ENCODE peak calls at places on chromosomes 5 and 9, in six cellular contexts. T is effector memory CD4-positive, alpha-beta T cell; Z is tibial artery; M is psoas muscle; V is GM12878; A is HCT116. H is an unnamed sample. For H3K4me1, the result is how much of the 10 kb centered on the place peaks cover.

GRCh38 chr9:137224850-137225694 is at the start of gene CYSRT1:
- DNase-seq in T (no peak), Z (no peak), M (no peak), V (no peak), A (no peak), H (no peak)

GRCh38 chr5:146463446-146463845 is 16.3 kb downstream of the TCERG1 start:
- DNase-seq in T (no peak), Z (no peak), M (no peak), V (no peak), A (no peak), H (no peak)

GRCh38 chr5:38650540-38651275 is 94.3 kb upstream of the LIFR start:
- DNase-seq in T (no peak), Z (no peak), M (no peak), V (no peak), A (no peak), H (no peak)

GRCh38 chr9:132627594-132627993 is 42.2 kb downstream of the DDX31 start:
- DNase-seq in T (no peak), Z (no peak), M (no peak), V (no peak), A (no peak), H (no peak)

GRCh38 chr9:68711281-68711680 is 6.2 kb downstream of the PIP5K1B start:
- DNase-seq in T (no peak), Z (no peak), M (no peak), V (no peak), A (no peak), H (no peak)

GRCh38 chr9:114696814-114697544 is 15.0 kb upstream of the TEX48 start:
- DNase-seq in T (no peak), Z (no peak), M (no peak), V (peak), A (no peak), H (no peak)

GRCh38 chr5:74390306-74390637 is 250.3 kb downstream of the ENC1 start:
- DNase-seq in T (no peak), Z (no peak), M (no peak), V (no peak), A (no peak), H (no peak)

GRCh38 chr5:95424526-95424925 is 33.4 kb downstream of the FAM81B start:
- DNase-seq in T (no peak), Z (no peak), M (no peak), V (no peak), A (no peak), H (no peak)

GRCh38 chr5:94433393-94434149 is 184.8 kb downstream of the KIAA0825 start:
- DNase-seq in T (no peak), Z (no peak), M (no peak), V (no peak), A (peak), H (no peak)

GRCh38 chr5:68086857-68087256 is 128.7 kb upstream of the PIK3R1 start:
- DNase-seq in T (no peak), Z (peak), M (no peak), V (no peak), A (no peak), H (no peak)

GRCh38 chr5:130000460-130000859 is 96.2 kb downstream of the CHSY3 start:
- DNase-seq in T (no peak), Z (no peak), M (no peak), V (no peak), A (no peak), H (no peak)

GRCh38 chr5:141879941-141880738 is 1.9 kb upstream of the PCDH1 start:
- DNase-seq in T (no peak), Z (peak), M (no peak), V (no peak), A (no peak), H (no peak)

GRCh38 chr5:92391-93220 is 638 bp downstream of the PLEKHG4B start:
- DNase-seq in T (no peak), Z (no peak), M (no peak), V (no peak), A (no peak), H (no peak)

GRCh38 chr9:75230469-75230868 is 142.2 kb downstream of the OSTF1 start:
- DNase-seq in T (no peak), Z (no peak), M (no peak), V (no peak), A (no peak), H (no peak)

GRCh38 chr5:175513297-175513696 is 34.9 kb downstream of the SFXN1 start:
- DNase-seq in T (no peak), Z (no peak), M (no peak), V (no peak), A (no peak), H (no peak)

GRCh38 chr5:159322180-159322579 is 8.1 kb downstream of the IL12B start:
- DNase-seq in T (no peak), Z (no peak), M (no peak), V (no peak), A (no peak), H (no peak)

GRCh38 chr9:93110400-93110855 is 14.4 kb downstream of the CARD19 start:
- DNase-seq in T (no peak), Z (peak), M (no peak), V (no peak), A (no peak), H (no peak)

GRCh38 chr5:107661038-107661649 is 9.6 kb downstream of the EFNA5 start:
- DNase-seq in T (no peak), Z (no peak), M (no peak), V (peak), A (no peak), H (no peak)

GRCh38 chr5:130605200-130605599 is 559.9 kb downstream of the HINT1 start:
- DNase-seq in T (no peak), Z (no peak), M (no peak), V (no peak), A (peak), H (no peak)

GRCh38 chr9:126985870-126986498 is 71.4 kb downstream of the RALGPS1 start:
- DNase-seq in T (peak), Z (peak), M (peak), V (peak), A (peak), H (peak)

GRCh38 chr9:135255033-135255842 is 167.8 kb downstream of the OLFM1 start:
- DNase-seq in T (no peak), Z (no peak), M (peak), V (no peak), A (no peak), H (no peak)

GRCh38 chr5:87076931-87077330 is 190.8 kb upstream of the RASA1 start:
- DNase-seq in T (no peak), Z (no peak), M (no peak), V (no peak), A (no peak), H (no peak)

GRCh38 chr9:129548571-129549135 is 72.2 kb downstream of the C9orf50 start:
- DNase-seq in T (no peak), Z (peak), M (peak), V (no peak), A (no peak), H (no peak)
- H3K27ac ChIP-seq in T (no peak), Z (peak), M (peak), V (no peak), A (peak), H (no peak)

GRCh38 chr5:34555699-34556513 is 100.2 kb upstream of the RAI14 start:
- DNase-seq in T (no peak), Z (no peak), M (no peak), V (no peak), A (no peak), H (no peak)

GRCh38 chr5:34554656-34555055 is 101.5 kb upstream of the RAI14 start:
- DNase-seq in T (no peak), Z (no peak), M (no peak), V (no peak), A (no peak), H (no peak)

GRCh38 chr5:34552686-34553085 is 103.4 kb upstream of the RAI14 start:
- DNase-seq in T (no peak), Z (no peak), M (no peak), V (no peak), A (no peak), H (no peak)

GRCh38 chr5:34553544-34553943 is 102.6 kb upstream of the RAI14 start:
- DNase-seq in T (no peak), Z (no peak), M (no peak), V (no peak), A (no peak), H (no peak)

GRCh38 chr5:34556514-34556782 is 99.7 kb upstream of the RAI14 start:
- DNase-seq in T (no peak), Z (no peak), M (no peak), V (no peak), A (no peak), H (no peak)
- H3K4me1 ChIP-seq in T (under half), Z (under half), M (under half), V (under half), A (under half), H (under half)

DNA sequence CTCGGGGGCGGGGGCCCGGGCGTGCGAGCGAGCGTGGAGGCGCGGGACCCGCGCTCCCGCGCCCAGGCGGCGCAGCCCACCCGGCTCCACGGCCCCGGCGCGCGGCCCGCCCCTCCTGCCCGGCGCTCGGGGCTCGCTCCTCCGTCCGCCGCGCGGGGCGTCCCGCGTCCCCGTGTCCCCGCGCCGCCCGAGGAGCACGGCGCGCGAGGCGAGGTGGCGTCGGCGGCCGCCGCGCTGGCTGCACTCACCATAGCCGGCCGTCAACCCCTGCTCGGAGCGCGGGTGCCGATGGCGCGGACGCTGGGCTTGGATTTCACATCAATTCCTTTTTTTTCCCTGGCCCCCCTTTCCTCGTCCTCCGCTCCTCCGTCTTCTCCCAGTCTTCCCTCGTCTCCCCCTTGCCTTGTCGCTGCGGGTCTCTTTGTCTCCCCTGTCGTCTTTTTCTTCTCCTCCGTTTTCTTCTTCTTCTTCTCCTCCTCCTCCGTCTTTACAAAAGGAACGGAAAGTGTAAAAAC is 493 bp downstream of the PTCH1 start:
- DNase-seq in T (no peak), Z (no peak), M (peak), V (no peak), A (no peak), H (no peak)
- H3K27ac ChIP-seq in T (no peak), Z (peak), M (no peak), V (no peak), A (peak), H (no peak)

GRCh38 chr5:55441954-55442353 is 92.8 kb downstream of the PLPP1 start:
- DNase-seq in T (no peak), Z (no peak), M (no peak), V (no peak), A (no peak), H (no peak)
- H3K4me1 ChIP-seq in T (under half), Z (half or more), M (under half), V (under half), A (under half), H (under half)

DNA sequence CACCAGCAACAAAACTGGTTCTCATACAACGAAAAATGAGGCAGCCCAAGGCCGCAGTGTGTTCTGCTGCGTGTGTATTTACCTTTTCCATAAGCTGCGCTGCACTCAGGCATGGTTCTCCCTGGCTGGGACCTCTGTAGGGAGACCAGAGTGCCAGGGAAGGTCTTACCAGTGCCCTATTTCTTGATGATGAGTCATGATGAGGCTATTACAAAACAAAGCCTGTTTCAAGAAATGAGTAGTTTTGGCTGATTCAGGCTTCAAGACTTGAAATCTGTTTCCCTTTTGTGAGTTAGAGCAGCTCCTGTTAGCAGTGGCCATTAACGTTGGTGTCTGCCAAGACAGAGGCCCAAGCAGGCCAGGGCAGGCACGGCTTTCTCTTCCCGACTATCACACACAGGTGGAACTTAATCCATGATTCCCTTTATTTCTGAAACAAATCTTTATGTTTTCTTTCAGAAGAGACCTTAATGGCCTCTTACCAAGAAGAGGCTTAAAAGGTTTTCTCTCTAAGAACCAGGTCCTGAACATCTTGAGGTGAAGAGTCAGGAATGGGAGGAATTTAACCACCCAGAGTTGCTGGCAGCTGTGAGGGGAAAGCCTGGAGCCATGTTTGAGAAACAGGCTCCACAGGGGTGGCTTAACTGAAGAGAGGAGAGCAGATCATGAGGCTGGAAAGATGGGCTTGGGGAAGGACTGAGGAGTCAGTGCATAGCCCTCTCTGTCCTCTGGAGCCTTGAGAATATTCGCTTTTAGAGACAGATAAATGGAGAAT is 41.4 kb upstream of the TIFAB start:
- DNase-seq in T (no peak), Z (peak), M (no peak), V (no peak), A (peak), H (no peak)
- H3K27ac ChIP-seq in T (no peak), Z (peak), M (no peak), V (no peak), A (no peak), H (no peak)

GRCh38 chr9:124761196-124761595 is 9.9 kb downstream of the NR6A1 start:
- DNase-seq in T (no peak), Z (no peak), M (no peak), V (no peak), A (no peak), H (no peak)

GRCh38 chr9:124760719-124761118 is 10.4 kb downstream of the NR6A1 start:
- DNase-seq in T (no peak), Z (no peak), M (no peak), V (no peak), A (no peak), H (no peak)

GRCh38 chr9:124762633-124763032 is 8.5 kb downstream of the NR6A1 start:
- DNase-seq in T (no peak), Z (no peak), M (no peak), V (no peak), A (no peak), H (no peak)

GRCh38 chr9:124759327-124759726 is 11.8 kb downstream of the NR6A1 start:
- DNase-seq in T (no peak), Z (no peak), M (no peak), V (no peak), A (no peak), H (no peak)

GRCh38 chr9:124761710-124762109 is 9.4 kb downstream of the NR6A1 start:
- DNase-seq in T (no peak), Z (no peak), M (no peak), V (no peak), A (no peak), H (no peak)
- H3K4me1 ChIP-seq in T (under half), Z (under half), M (under half), V (under half), A (under half), H (under half)

GRCh38 chr5:127030259-127031146 is at the start of gene MARCHF3:
- DNase-seq in T (peak), Z (peak), M (peak), V (peak), A (peak), H (peak)

GRCh38 chr5:127028822-127029457 is 1.4 kb downstream of the MARCHF3 start:
- DNase-seq in T (no peak), Z (no peak), M (no peak), V (no peak), A (no peak), H (no peak)

GRCh38 chr5:127029513-127030258 is 672 bp downstream of the MARCHF3 start:
- DNase-seq in T (peak), Z (peak), M (peak), V (no peak), A (peak), H (peak)

GRCh38 chr5:127031863-127032232 is 1.5 kb upstream of the MARCHF3 start:
- DNase-seq in T (no peak), Z (no peak), M (no peak), V (no peak), A (no peak), H (no peak)

GRCh38 chr5:127031147-127031862 is 947 bp upstream of the MARCHF3 start:
- DNase-seq in T (no peak), Z (peak), M (peak), V (no peak), A (no peak), H (peak)
- H3K27ac ChIP-seq in T (peak), Z (peak), M (peak), V (no peak), A (peak), H (peak)

GRCh38 chr5:1443991-1444360 is 1.3 kb downstream of the SLC6A3 start:
- DNase-seq in T (no peak), Z (peak), M (no peak), V (no peak), A (no peak), H (no peak)
- H3K4me1 ChIP-seq in T (under half), Z (under half), M (under half), V (under half), A (under half), H (under half)

DNA sequence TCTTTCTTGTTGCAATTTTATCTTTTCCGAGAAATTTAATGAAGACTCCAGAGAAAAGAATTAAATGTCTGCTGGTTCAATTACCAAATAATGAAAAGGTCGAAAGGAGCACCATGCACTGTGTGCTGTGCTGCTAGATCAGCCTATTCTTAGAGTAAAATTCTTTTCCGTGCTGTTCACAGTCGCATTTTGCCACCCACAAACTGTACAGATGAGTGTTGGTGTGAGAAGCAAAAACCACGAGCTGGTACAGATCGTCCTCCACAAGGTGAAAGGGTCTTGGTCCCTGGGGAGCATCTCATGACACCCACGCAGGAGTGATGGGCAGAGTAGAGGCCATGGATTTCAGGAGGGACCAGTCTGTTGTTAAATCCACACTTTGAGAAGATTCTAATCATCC is 143.8 kb upstream of the PUM3 start:
- DNase-seq in T (no peak), Z (no peak), M (no peak), V (no peak), A (no peak), H (no peak)
- H3K27ac ChIP-seq in T (no peak), Z (no peak), M (no peak), V (no peak), A (no peak), H (no peak)

GRCh38 chr5:180467989-180468731 is 26.0 kb upstream of the CNOT6 start:
- DNase-seq in T (no peak), Z (peak), M (no peak), V (no peak), A (no peak), H (no peak)
- H3K4me1 ChIP-seq in T (under half), Z (under half), M (under half), V (under half), A (under half), H (under half)